ENCODE peak calls at places on chromosome 14, in ten cellular contexts. N is HepG2, D is adrenal gland, A is ovary, U is HCT116, I is uterus, J is stomach, X is body of pancreas, V is tibial nerve, P is heart left ventricle. Z is an unnamed sample.
A peak's percentile ranks its signal among the peaks of the same experiment; 100 is the strongest.

GRCh38 chr14:72699852-72700257 is 194.0 kb downstream of the DPF3 start:
- DNase-seq in V (no peak), N (no peak), A (no peak), D (peak; percentile 42), X (no peak), J (no peak), P (peak; percentile 69), I (no peak), U (no peak), Z (no peak)

GRCh38 chr14:97206948-97207347 is 409.8 kb downstream of the VRK1 start:
- DNase-seq in N (no peak), I (no peak), P (no peak), X (no peak), V (no peak), J (no peak), D (no peak), A (no peak), U (no peak), Z (no peak)

GRCh38 chr14:67719866-67720265 is 18.2 kb downstream of the RDH12 start:
- DNase-seq in P (no peak), D (no peak), U (no peak), I (no peak), A (no peak), J (no peak), N (no peak), X (no peak), V (no peak), Z (no peak)

GRCh38 chr14:103576371-103577024 is 13.7 kb downstream of the COA8 start:
- DNase-seq in P (peak; percentile 93), D (peak; percentile 93), I (peak; percentile 84), N (no peak), X (peak; percentile 81), A (peak; percentile 88), V (peak; percentile 77), J (peak; percentile 96), U (peak; percentile 53), Z (peak; percentile 95)

GRCh38 chr14:102508774-102509743 is 517 bp downstream of the ANKRD9 start:
- DNase-seq in N (no peak), U (no peak), P (peak; percentile 83), J (peak; percentile 69), I (peak; percentile 67), D (peak; percentile 79), X (peak; percentile 68), V (peak; percentile 35), A (peak; percentile 76), Z (peak; percentile 76)

GRCh38 chr14:29663281-29663801 is 264.3 kb downstream of the PRKD1 start:
- DNase-seq in A (no peak), D (no peak), V (no peak), P (no peak), I (no peak), X (no peak), J (no peak), U (no peak), N (no peak), Z (no peak)

GRCh38 chr14:32414808-32415255 is 85.7 kb downstream of the AKAP6 start:
- DNase-seq in P (no peak), D (no peak), N (no peak), A (no peak), V (no peak), U (no peak), X (no peak), J (no peak), I (no peak), Z (no peak)

GRCh38 chr14:99029916-99030305 is 242.1 kb downstream of the BCL11B start:
- DNase-seq in N (no peak), I (no peak), V (no peak), J (no peak), X (no peak), A (no peak), D (no peak), U (no peak), P (no peak), Z (no peak)

DNA sequence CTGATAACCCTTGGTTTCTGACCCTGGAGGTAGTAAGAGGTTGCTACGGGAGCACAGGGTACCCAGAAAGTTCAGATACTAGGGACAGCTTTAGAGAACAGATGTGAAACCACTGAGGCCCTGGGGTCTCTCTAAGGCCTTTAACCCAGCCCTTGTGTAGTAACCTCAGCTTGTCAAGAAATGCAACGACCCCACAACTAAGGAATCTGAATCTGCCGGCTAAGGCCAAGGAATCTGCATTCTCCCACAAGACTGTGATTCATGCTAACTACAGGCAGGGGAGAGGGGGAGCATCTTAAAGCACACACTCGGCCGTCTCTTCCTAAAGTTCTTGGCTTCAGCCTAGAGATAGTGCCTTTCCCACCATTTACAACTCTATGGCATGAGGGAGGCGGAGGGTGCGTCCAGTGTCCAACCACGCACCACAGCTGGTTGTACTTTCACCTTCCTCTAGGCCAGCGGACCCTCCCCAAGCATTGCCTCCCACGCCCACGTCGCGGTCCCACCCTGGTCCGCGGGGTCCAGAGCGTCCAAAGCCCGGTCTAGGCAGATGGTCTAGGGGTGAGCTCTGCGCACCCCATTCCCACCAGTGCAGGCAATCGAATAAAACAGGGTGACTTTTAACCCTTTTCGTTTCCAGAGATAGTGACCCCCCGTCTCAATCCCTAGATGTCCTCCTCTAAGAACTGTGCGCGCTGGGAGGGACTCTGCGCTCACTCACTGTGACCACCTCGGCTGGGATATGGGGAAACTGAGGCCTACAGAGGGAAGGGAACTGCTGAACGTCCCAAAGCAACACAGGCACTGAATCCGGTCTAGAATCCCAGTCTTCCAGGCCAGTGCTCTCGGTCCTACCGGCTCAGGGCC is 704 bp upstream of the VASH1 start:
- DNase-seq in A (no peak), U (no peak), N (no peak), P (no peak), D (no peak), J (no peak), I (no peak), X (no peak), V (no peak), Z (no peak)
- TF ChIP-seq POLR2A in A (no peak), U (no peak), N (no peak), P (no peak), D (no peak), J (no peak), I (no peak), X (no peak), V (no peak), Z (no peak)

GRCh38 chr14:53946404-53947400 is 9.9 kb downstream of the BMP4 start:
- DNase-seq in P (no peak), I (no peak), X (peak; percentile 32), U (no peak), V (no peak), D (no peak), N (no peak), J (no peak), A (peak; percentile 58), Z (peak; percentile 63)
- H3K4me3 ChIP-seq in P (no peak overlapping the region), I (no peak overlapping the region), X (no peak overlapping the region), U (no peak overlapping the region), V (peak overlapping the region; percentile 5), D (no peak overlapping the region), N (no peak overlapping the region), J (peak overlapping the region; percentile 36), A (peak overlapping the region; percentile 17), Z (peak overlapping the region; percentile 44)

GRCh38 chr14:104694991-104695659 is 5.7 kb downstream of the INF2 start:
- DNase-seq in P (peak; percentile 71), N (no peak), U (no peak), X (no peak), J (peak; percentile 59), D (no peak), A (no peak), I (no peak), V (no peak), Z (no peak)

GRCh38 chr14:104697892-104698583 is 8.6 kb downstream of the INF2 start:
- DNase-seq in U (no peak), I (no peak), N (no peak), X (no peak), J (no peak), A (no peak), V (no peak), D (no peak), P (no peak), Z (no peak)

GRCh38 chr14:104695660-104696000 is 6.2 kb downstream of the INF2 start:
- DNase-seq in V (no peak), N (no peak), A (no peak), P (no peak), J (no peak), I (no peak), U (no peak), D (no peak), X (no peak), Z (no peak)

GRCh38 chr14:104697317-104697703 is 7.9 kb downstream of the INF2 start:
- DNase-seq in D (no peak), A (no peak), J (no peak), I (no peak), X (no peak), N (no peak), V (no peak), P (no peak), U (no peak), Z (no peak)

DNA sequence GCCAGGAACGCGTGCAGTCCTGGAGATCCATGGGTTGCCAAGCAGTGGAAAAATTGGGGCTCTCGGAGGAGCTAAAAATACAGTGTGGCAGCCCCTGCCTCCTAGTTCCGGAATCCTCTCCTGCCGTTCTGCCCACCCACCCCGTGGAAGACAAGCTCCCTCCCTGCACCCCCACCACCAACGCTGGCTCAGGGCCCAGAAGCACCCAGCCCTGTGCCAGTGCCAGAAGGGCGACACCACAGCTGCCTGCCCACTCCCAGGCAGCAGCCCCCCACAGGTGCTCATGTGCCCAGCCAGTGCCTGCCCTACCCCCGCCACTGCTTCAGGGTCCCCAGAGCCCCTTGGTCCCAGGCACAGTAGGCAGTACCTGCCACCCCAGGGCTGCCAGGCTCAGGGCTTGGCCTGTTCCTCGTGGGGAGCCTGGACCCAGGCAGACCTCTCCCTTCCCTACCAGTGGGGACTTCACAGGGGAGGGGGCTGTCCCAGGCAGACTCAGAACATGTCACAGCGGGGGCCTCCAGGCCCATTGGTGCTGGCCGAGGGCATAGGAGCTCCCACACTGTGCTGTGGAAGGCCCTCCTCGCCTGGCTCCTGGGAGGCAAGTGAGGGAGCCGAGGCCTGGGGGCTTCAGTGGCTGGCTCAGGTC is 7.4 kb downstream of the INF2 start:
- DNase-seq in A (no peak), J (no peak), V (no peak), U (no peak), X (no peak), D (no peak), P (no peak), I (no peak), N (no peak), Z (no peak)
- H3K4me1 ChIP-seq in A (peaks cover 5% of the 10 kb centered on the region), J (peaks cover 71% of the 10 kb centered on the region), V (peaks cover 81% of the 10 kb centered on the region), U (peaks cover 23% of the 10 kb centered on the region), X (peaks cover 4% of the 10 kb centered on the region), D (peaks cover 11% of the 10 kb centered on the region), P (peaks cover 81% of the 10 kb centered on the region), I (peaks cover 46% of the 10 kb centered on the region), N (peaks cover 11% of the 10 kb centered on the region), Z (no peaks in the 10 kb centered on the region)

GRCh38 chr14:73785336-73785833 is 66.2 kb upstream of the PTGR2 start:
- DNase-seq in N (peak; percentile 50), A (no peak), I (peak; percentile 52), J (no peak), X (no peak), U (no peak), V (no peak), D (peak; percentile 51), P (no peak), Z (no peak)

GRCh38 chr14:73786632-73786941 is 65.0 kb upstream of the PTGR2 start:
- DNase-seq in X (peak; percentile 64), D (peak; percentile 47), U (no peak), P (peak; percentile 57), I (peak; percentile 42), V (no peak), J (peak; percentile 46), N (no peak), A (peak; percentile 47), Z (peak; percentile 64)

GRCh38 chr14:73785834-73786631 is 65.6 kb upstream of the PTGR2 start:
- DNase-seq in U (peak; percentile 46), A (peak; percentile 87), J (peak; percentile 79), I (peak; percentile 82), X (peak; percentile 80), D (peak; percentile 87), N (peak; percentile 95), P (peak; percentile 81), V (peak; percentile 68), Z (peak; percentile 86)

GRCh38 chr14:73787760-73788508 is 63.7 kb upstream of the PTGR2 start:
- DNase-seq in P (no peak), A (peak; percentile 46), V (no peak), D (no peak), X (no peak), I (no peak), N (no peak), U (no peak), J (no peak), Z (no peak)

GRCh38 chr14:73786942-73787759 is 64.5 kb upstream of the PTGR2 start:
- DNase-seq in A (peak; percentile 74), X (peak; percentile 80), I (peak; percentile 67), N (no peak), V (no peak), U (no peak), P (peak; percentile 84), J (peak; percentile 75), D (peak; percentile 69), Z (peak; percentile 87)
- TF ChIP-seq POLR2A in A (peak; percentile 42), X (peak; percentile 64), I (no peak), N (peak; percentile 46), V (peak; percentile 69), U (no peak), P (peak; percentile 40), J (no peak), D (peak; percentile 89), Z (peak; percentile 75)